ENCODE peak calls at places on chromosomes 13 and 19, in four cellular contexts. Y, F, L and T are unnamed samples.

GRCh38 chr13:111005364-111005763 is 90.5 kb upstream of the ANKRD10 start:
- DNase-seq in Y (no peak), F (no peak), L (peak; percentile 61), T (peak; percentile 15)

GRCh38 chr13:94112227-94112626 is 367.3 kb downstream of the DCT start:
- DNase-seq in L (peak; percentile 92), Y (peak; percentile 92), F (peak; percentile 91), T (peak; percentile 89)

GRCh38 chr13:52892925-52893324 is 44.5 kb upstream of the PCDH8 start:
- DNase-seq in L (no peak), F (peak; percentile 46), Y (no peak), T (no peak)

GRCh38 chr13:73365240-73365639 is 306.4 kb downstream of the KLF5 start:
- DNase-seq in L (no peak), Y (no peak), F (no peak), T (no peak)

GRCh38 chr19:28023064-28023463 is 1189.9 kb downstream of the UQCRFS1 start:
- DNase-seq in Y (peak; percentile 35), L (peak; percentile 3), F (peak; percentile 77), T (no peak)

GRCh38 chr13:44191504-44192171 is 182.0 kb upstream of the SERP2 start:
- DNase-seq in L (peak; percentile 66), F (no peak), Y (peak; percentile 85), T (peak; percentile 61)

GRCh38 chr13:24053505-24054251 is 106.8 kb upstream of the SPATA13 start:
- DNase-seq in L (peak; percentile 61), Y (peak; percentile 75), F (peak; percentile 56), T (peak; percentile 33)

GRCh38 chr13:25300861-25301346 is 521 bp upstream of the NUP58 start:
- DNase-seq in Y (no peak), F (no peak), L (no peak), T (no peak)

GRCh38 chr13:71525004-71525403 is 342.0 kb downstream of the DACH1 start:
- DNase-seq in L (no peak), Y (no peak), F (no peak), T (no peak)

GRCh38 chr19:35446194-35446593 is 1.9 kb upstream of the FFAR2 start:
- DNase-seq in Y (no peak), F (no peak), L (no peak), T (no peak)

GRCh38 chr19:37329686-37330085 is 41.2 kb upstream of the ZNF527 start:
- DNase-seq in F (no peak), Y (peak; percentile 12), L (no peak), T (no peak)

GRCh38 chr19:17706750-17707181 is 12.5 kb upstream of the MAP1S start:
- DNase-seq in F (no peak), Y (peak; percentile 66), L (peak; percentile 50), T (peak; percentile 13)

GRCh38 chr19:802497-802887 is 5.2 kb downstream of the PTBP1 start:
- DNase-seq in Y (no peak), L (no peak), F (no peak), T (no peak)

GRCh38 chr13:84774111-84774510 is 891.8 kb upstream of the SLITRK1 start:
- DNase-seq in L (no peak), F (no peak), Y (no peak), T (no peak)

GRCh38 chr19:23528376-23528775 is 133.1 kb upstream of the ZNF91 start:
- DNase-seq in L (no peak), F (no peak), Y (no peak), T (no peak)

GRCh38 chr19:6654347-6655310 is 15.3 kb downstream of the TNFSF14 start:
- DNase-seq in L (no peak), F (no peak), Y (no peak), T (no peak)

GRCh38 chr13:113598481-113598880 is 13.9 kb downstream of the TFDP1 start:
- DNase-seq in F (no peak), Y (no peak), L (no peak), T (no peak)

GRCh38 chr19:38452430-38453366 is 19.2 kb downstream of the RYR1 start:
- DNase-seq in F (no peak), L (no peak), Y (no peak), T (no peak)

GRCh38 chr19:2043269-2043641 is 7.8 kb downstream of the MKNK2 start:
- DNase-seq in F (no peak), L (no peak), Y (no peak), T (no peak)

GRCh38 chr13:71968025-71968424 is 101.0 kb upstream of the DACH1 start:
- DNase-seq in F (no peak), Y (peak; percentile 33), L (no peak), T (no peak)

GRCh38 chr19:50481351-50482149 is 4.9 kb upstream of the GARIN5A start:
- DNase-seq in F (no peak), L (no peak), Y (no peak), T (no peak)

GRCh38 chr13:40656358-40656757 is 10.1 kb downstream of the FOXO1 start:
- DNase-seq in Y (no peak), F (no peak), L (no peak), T (no peak)

GRCh38 chr13:61109741-61110140 is 305.9 kb downstream of the PCDH20 start:
- DNase-seq in Y (no peak), F (no peak), L (no peak), T (no peak)

GRCh38 chr19:1286451-1286858 is 782 bp downstream of the EFNA2 start:
- DNase-seq in Y (no peak), F (no peak), L (no peak), T (no peak)

GRCh38 chr19:2062770-2063169 is 11.7 kb upstream of the MKNK2 start:
- DNase-seq in F (no peak), L (no peak), Y (no peak), T (no peak)

GRCh38 chr19:42412661-42413076 is 14.5 kb downstream of the LIPE start:
- DNase-seq in L (no peak), Y (no peak), F (no peak), T (no peak)

GRCh38 chr13:26942184-26942583 is 181.6 kb upstream of the GPR12 start:
- DNase-seq in L (no peak), Y (no peak), F (no peak), T (no peak)

GRCh38 chr13:20174656-20175405 is 14.0 kb upstream of the GJA3 start:
- DNase-seq in F (peak; percentile 77), Y (peak; percentile 94), L (peak; percentile 96), T (peak; percentile 92)

GRCh38 chr13:50104493-50104892 is 89.2 kb downstream of the KCNRG start:
- DNase-seq in Y (peak; percentile 33), L (no peak), F (peak; percentile 8), T (peak; percentile 11)

GRCh38 chr19:9827325-9828238 is at the start of gene UBL5:
- DNase-seq in L (peak; percentile 84), F (peak; percentile 80), Y (peak; percentile 83), T (peak; percentile 73)

GRCh38 chr19:39030854-39031367 is 1.4 kb downstream of the FBXO27 start:
- DNase-seq in L (no peak), Y (no peak), F (no peak), T (no peak)

GRCh38 chr13:109816979-109817275 is 30.5 kb upstream of the IRS2 start:
- DNase-seq in Y (no peak), L (peak; percentile 67), F (peak; percentile 16), T (peak; percentile 63)

GRCh38 chr19:1567848-1568227 is 287 bp downstream of the MEX3D start:
- DNase-seq in Y (no peak), F (no peak), L (no peak), T (no peak)